ENCODE peak calls at places on chromosome 14, in four cellular contexts. X is fibroblast of the aortic adventitia; O is naive thymus-derived CD8-positive, alpha-beta T cell; N is Calu3. V is an unnamed sample.

GRCh38 chr14:61598980-61599379 is 96.3 kb upstream of the HIF1A start:
- DNase-seq in X (no peak), O (no peak), N (no peak), V (no peak)

GRCh38 chr14:91607322-91608047 is 97.4 kb upstream of the PPP4R3A start:
- DNase-seq in O (no peak), N (no peak), X (no peak), V (no peak)

GRCh38 chr14:100304825-100305445 is 1.3 kb downstream of the SLC25A29 start:
- DNase-seq in X (peak; percentile 58), N (peak; percentile 62), O (no peak), V (no peak)

GRCh38 chr14:19743256-19743655 is at the start of gene OR4Q3:
- DNase-seq in X (no peak), N (no peak), O (no peak), V (no peak)

GRCh38 chr14:51816031-51816430 is 44.4 kb upstream of the GNG2 start:
- DNase-seq in O (no peak), X (no peak), N (no peak), V (no peak)

GRCh38 chr14:57845802-57846531 is 19.9 kb downstream of the SLC35F4 start:
- DNase-seq in O (no peak), X (peak; percentile 85), N (no peak), V (no peak)

GRCh38 chr14:100298551-100299237 is 7.5 kb downstream of the SLC25A29 start:
- DNase-seq in N (no peak), O (no peak), X (no peak), V (no peak)

GRCh38 chr14:24366664-24367505 is 1.1 kb upstream of the NFATC4 start:
- DNase-seq in X (peak; percentile 97), O (no peak), N (peak; percentile 93), V (peak; percentile 92)

GRCh38 chr14:69263364-69263763 is 3.4 kb downstream of the GALNT16 start:
- DNase-seq in X (peak; percentile 99), N (no peak), O (no peak), V (peak; percentile 74)